ENCODE peak calls at places on chromosome 16, in five cellular contexts. V, J, H, N and E are unnamed samples.

GRCh38 chr16:11896776-11897175 is 19.0 kb downstream of the GSPT1 start:
- DNase-seq in V (no peak), J (no peak), H (no peak), N (no peak), E (no peak)

GRCh38 chr16:86287641-86288201 is 222.6 kb upstream of the FOXF1 start:
- DNase-seq in V (no peak), J (no peak), H (no peak), N (no peak), E (no peak)

GRCh38 chr16:2040031-2040430 is 7.6 kb downstream of the NTHL1 start:
- DNase-seq in V (no peak), J (no peak), H (no peak), N (no peak), E (no peak)

GRCh38 chr16:78596996-78597422 is 497.6 kb downstream of the WWOX start:
- DNase-seq in V (no peak), J (no peak), H (no peak), N (no peak), E (no peak)

GRCh38 chr16:59604331-59604730 is 870.2 kb upstream of the GOT2 start:
- DNase-seq in V (no peak), J (no peak), H (no peak), N (no peak), E (no peak)

GRCh38 chr16:19291459-19291858 is 5.9 kb downstream of the CLEC19A start:
- DNase-seq in V (no peak), J (no peak), H (no peak), N (no peak), E (peak)

GRCh38 chr16:64910351-64910750 is 211.5 kb downstream of the CDH11 start:
- DNase-seq in V (peak), J (peak), H (no peak), N (no peak), E (no peak)

GRCh38 chr16:30108059-30108855 is 5.1 kb downstream of the GDPD3 start:
- DNase-seq in V (no peak), J (no peak), H (no peak), N (no peak), E (no peak)

GRCh38 chr16:82264781-82265180 is 94.8 kb upstream of the MPHOSPH6 start:
- DNase-seq in V (no peak), J (no peak), H (no peak), N (no peak), E (no peak)

GRCh38 chr16:31876955-31877828 is 3.6 kb downstream of the ZNF267 start:
- DNase-seq in V (peak), J (no peak), H (peak), N (no peak), E (no peak)

GRCh38 chr16:29985271-29985811 is 10.1 kb downstream of the HIRIP3 start:
- DNase-seq in V (no peak), J (no peak), H (no peak), N (no peak), E (no peak)

GRCh38 chr16:35752012-35752772 is 2292.8 kb downstream of the TP53TG3F start:
- DNase-seq in V (no peak), J (no peak), H (no peak), N (no peak), E (no peak)

GRCh38 chr16:67100569-67101300 is 9.0 kb upstream of the PHAF1 start:
- DNase-seq in V (no peak), J (no peak), H (no peak), N (no peak), E (no peak)
- TF ChIP-seq CTCF in V (peak), J (no peak), H (peak), N (no peak), E (no peak)

DNA sequence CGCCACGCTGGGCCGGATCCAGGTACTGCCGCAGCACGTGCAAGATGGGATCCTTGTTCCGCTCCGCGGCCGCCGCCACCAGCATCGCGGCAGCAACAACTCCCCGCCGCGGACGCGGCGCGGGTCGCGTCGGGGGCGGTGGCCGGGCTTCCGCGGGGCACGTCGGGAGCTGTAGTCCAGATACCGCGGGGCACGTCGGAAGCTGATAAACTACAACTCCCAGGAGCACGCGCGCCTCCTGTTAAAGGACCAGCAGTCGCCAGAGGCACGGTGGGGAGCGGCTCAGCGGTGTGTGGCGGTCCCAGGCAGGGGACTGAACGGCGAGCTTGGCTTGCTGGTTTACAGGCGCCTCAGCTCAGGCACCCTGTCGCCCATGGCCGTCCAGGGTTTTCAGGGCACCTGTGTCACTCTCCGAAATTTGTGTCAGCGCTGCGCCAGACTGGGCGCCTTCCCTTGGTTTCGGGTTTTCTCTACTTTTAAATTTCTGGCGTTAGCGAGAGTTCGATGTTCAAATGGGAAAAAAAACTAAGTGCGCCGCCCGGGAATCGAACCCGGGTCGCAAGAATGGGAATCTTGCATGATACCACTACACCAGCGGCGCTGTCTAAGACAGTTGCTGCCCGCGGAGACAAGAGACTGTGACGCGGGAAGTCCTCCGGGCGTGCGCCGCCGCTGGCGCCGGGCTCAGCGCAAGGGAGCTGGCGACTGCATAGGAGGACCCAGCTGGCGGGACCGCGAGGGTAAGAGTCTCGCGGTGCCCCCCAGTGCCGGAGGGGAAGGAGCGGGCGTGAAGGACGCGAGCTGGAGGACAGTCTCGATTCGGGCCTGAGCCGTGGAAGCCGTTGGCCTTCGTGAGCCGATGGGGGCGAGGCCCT is at the start of gene METTL26:
- DNase-seq in V (peak), J (peak), H (peak), N (peak), E (peak)
- TF ChIP-seq CTCF in V (no peak), J (no peak), H (no peak), N (no peak), E (peak)

GRCh38 chr16:83851473-83851872 is 43.7 kb downstream of the HSBP1 start:
- DNase-seq in V (no peak), J (no peak), H (no peak), N (no peak), E (no peak)

GRCh38 chr16:83849434-83849833 is 41.7 kb downstream of the HSBP1 start:
- DNase-seq in V (no peak), J (peak), H (no peak), N (no peak), E (no peak)

GRCh38 chr16:83845263-83845662 is 37.5 kb downstream of the HSBP1 start:
- DNase-seq in V (no peak), J (no peak), H (no peak), N (no peak), E (no peak)

GRCh38 chr16:83843657-83844056 is 35.9 kb downstream of the HSBP1 start:
- DNase-seq in V (no peak), J (no peak), H (no peak), N (no peak), E (no peak)

GRCh38 chr16:83847371-83848225 is 39.8 kb downstream of the HSBP1 start:
- DNase-seq in V (no peak), J (no peak), H (no peak), N (no peak), E (no peak)
- TF ChIP-seq CTCF in V (no peak), J (no peak), H (no peak), N (no peak), E (no peak)

GRCh38 chr16:77223184-77223583 is 24.0 kb downstream of the SYCE1L start:
- DNase-seq in V (no peak), J (no peak), H (no peak), N (no peak), E (peak)
- TF ChIP-seq CTCF in V (peak), J (peak), H (peak), N (no peak), E (peak)

GRCh38 chr16:87571868-87572244 is 30.5 kb upstream of the JPH3 start:
- DNase-seq in V (no peak), J (no peak), H (no peak), N (no peak), E (no peak)

GRCh38 chr16:87578531-87578930 is 23.8 kb upstream of the JPH3 start:
- DNase-seq in V (no peak), J (no peak), H (no peak), N (no peak), E (no peak)

GRCh38 chr16:87576191-87576590 is 26.1 kb upstream of the JPH3 start:
- DNase-seq in V (no peak), J (no peak), H (no peak), N (no peak), E (no peak)

GRCh38 chr16:87572959-87573358 is 29.3 kb upstream of the JPH3 start:
- DNase-seq in V (no peak), J (no peak), H (no peak), N (no peak), E (no peak)

DNA sequence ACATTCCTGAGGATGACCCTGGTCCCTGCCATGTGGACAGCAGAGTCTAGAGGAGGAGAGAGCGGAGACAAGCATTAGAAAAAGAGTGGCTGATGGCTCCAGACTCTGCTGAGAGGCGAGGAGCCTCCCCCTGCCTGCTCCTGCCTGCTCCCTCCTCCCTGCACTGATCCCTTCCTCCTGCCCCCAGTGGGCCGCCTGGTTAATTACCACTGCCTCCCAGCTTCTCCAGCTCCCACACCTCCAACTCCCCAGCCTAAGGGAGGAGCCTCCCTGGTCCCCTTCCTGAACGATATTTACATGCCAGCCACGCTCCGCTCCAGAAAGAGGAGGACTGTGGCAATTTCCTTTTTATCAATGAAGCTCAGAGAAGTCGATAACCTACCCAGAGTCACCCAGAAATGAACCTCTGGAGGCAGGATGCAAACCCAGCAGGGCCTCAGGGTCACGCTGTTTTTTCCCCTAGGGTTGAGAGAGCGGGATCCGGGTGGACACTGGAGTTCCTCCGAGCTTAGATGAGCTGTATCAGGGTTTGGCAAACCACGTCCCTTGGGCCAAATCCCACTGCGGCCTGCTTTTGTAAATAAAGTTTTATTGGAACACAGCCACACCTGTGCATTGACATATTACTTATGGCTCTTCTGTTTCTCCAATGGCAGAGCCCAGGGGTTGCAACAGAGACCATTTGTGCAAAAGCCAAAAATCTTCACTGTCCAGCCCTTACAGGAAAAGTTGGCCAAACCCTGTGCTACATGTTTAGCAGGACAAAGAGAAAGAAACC is 27.1 kb upstream of the JPH3 start:
- DNase-seq in V (no peak), J (peak), H (no peak), N (no peak), E (peak)
- TF ChIP-seq CTCF in V (no peak), J (no peak), H (no peak), N (no peak), E (peak)